ENCODE peak calls at places on chromosomes 11 and 22, in four cellular contexts. P is Peyer's patch, U is PC-3, A is right cardiac atrium. L is an unnamed sample.
A peak's percentile ranks its signal among the peaks of the same experiment; 100 is the strongest.

GRCh38 chr11:114011443-114011842 is 36.5 kb downstream of the HTR3A start:
- DNase-seq in P (no peak), U (no peak), A (no peak), L (no peak)

GRCh38 chr11:6855971-6856542 is 6.8 kb upstream of the OR10A2 start:
- DNase-seq in P (no peak), U (peak; percentile 73), A (no peak), L (no peak)

GRCh38 chr22:30643055-30643875 is 7.7 kb downstream of the SLC35E4 start:
- DNase-seq in P (no peak), U (no peak), A (peak; percentile 69), L (no peak)

GRCh38 chr11:61148016-61148640 is 13.1 kb downstream of the VPS37C start:
- DNase-seq in P (no peak), U (no peak), A (no peak), L (no peak)

GRCh38 chr22:39650996-39651782 is 80.6 kb downstream of the CACNA1I start:
- DNase-seq in P (no peak), U (no peak), A (peak; percentile 33), L (no peak)

GRCh38 chr11:74636633-74637184 is 44.3 kb downstream of the POLD3 start:
- DNase-seq in P (no peak), U (peak; percentile 80), A (no peak), L (no peak)

GRCh38 chr22:28799125-28799833 is 1.1 kb downstream of the XBP1 start:
- DNase-seq in P (no peak), U (peak; percentile 53), A (no peak), L (peak; percentile 89)

GRCh38 chr11:125429174-125429707 is 66.8 kb downstream of the FEZ1 start:
- DNase-seq in P (no peak), U (peak; percentile 79), A (peak; percentile 80), L (no peak)

GRCh38 chr11:71218789-71219499 is 33.4 kb downstream of the SHANK2 start:
- DNase-seq in P (no peak), U (no peak), A (no peak), L (no peak)

GRCh38 chr11:112266410-112266778 is 5.7 kb upstream of the PLET1 start:
- DNase-seq in P (no peak), U (no peak), A (no peak), L (peak; percentile 13)

GRCh38 chr11:26841818-26842457 is 120.1 kb upstream of the SLC5A12 start:
- DNase-seq in P (no peak), U (no peak), A (no peak), L (no peak)
- H3K27ac ChIP-seq in P (no peak overlapping the region), U (no peak overlapping the region), A (peak overlapping the region; percentile 37), L (peak overlapping the region; percentile 35)

DNA sequence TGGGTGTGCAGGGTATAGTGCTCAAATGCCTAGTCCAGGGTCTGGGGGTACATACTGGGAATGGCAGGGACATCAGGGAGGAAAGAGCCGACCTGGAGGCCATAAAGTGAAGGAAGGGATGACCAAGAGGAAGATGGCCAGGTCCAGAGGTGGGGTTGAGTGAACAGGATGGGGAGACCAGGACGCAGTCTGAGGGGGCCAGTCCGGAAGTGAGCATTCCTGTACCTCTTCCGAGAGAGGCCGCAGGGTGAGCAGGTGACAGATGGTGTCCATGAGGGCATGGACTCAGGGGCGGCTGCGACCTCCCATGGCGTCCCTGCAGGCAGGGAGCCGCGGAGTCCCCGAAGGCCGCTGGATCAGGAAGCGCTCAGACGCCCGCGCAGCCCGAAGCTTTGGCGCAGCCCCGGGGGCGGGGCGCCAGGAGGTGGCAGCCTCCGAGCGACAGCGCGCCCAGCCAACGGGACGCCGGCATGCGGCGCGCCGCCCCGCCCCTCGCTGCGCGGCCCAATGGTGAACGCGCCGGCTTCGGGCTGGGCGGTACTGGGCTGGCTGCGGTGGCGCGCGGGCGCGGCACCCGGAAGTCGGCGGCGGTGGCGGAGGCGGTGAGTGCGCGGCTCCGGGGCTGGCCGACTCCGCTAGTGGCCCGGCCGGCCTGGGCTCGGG is at the start of gene TANGO2:
- DNase-seq in P (peak; percentile 90), U (peak; percentile 91), A (peak; percentile 98), L (peak; percentile 91)
- H3K27ac ChIP-seq in P (peak within 1 kb of the TSS; percentile 91), U (peak within 1 kb of the TSS; percentile 67), A (peak within 1 kb of the TSS; percentile 91), L (peak within 1 kb of the TSS; percentile 99)

DNA sequence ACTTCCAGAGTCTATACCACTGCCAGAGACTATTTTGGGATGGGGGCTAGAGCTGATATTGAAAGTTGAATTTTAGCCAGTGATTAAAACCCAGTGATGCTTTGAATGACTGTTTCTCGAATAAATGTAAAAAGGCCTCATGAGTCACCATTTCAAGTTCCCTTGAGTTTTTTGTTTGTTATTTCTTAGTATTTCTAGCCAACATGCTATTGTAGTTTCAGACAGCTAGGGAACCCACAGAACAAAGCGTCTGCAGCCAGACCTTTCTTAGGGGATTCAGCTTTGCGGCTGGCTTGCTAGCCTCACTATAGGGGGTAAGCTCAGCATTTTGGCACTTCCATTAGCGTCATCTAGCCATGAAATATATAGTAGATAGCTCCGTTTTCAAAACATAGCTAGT is 66.5 kb downstream of the DBX1 start:
- DNase-seq in P (no peak), U (no peak), A (no peak), L (no peak)
- H3K27ac ChIP-seq in P (no peak overlapping the region), U (no peak overlapping the region), A (no peak overlapping the region), L (no peak overlapping the region)

GRCh38 chr11:4593739-4594138 is at the start of gene OR52I1:
- DNase-seq in P (no peak), U (no peak), A (no peak), L (no peak)
- H3K27ac ChIP-seq in P (no peak within 1 kb of the TSS), U (no peak within 1 kb of the TSS), A (no peak within 1 kb of the TSS), L (no peak within 1 kb of the TSS)

GRCh38 chr11:72741429-72741833 is 10.8 kb downstream of the ARAP1 start:
- DNase-seq in P (peak; percentile 58), U (peak; percentile 44), A (peak; percentile 78), L (no peak)
- H3K27ac ChIP-seq in P (peak overlapping the region; percentile 82), U (peak overlapping the region; percentile 7), A (no peak overlapping the region), L (peak overlapping the region; percentile 42)

GRCh38 chr11:33931032-33931431 is 39.2 kb upstream of the LMO2 start:
- DNase-seq in P (no peak), U (no peak), A (no peak), L (no peak)
- H3K27ac ChIP-seq in P (peak overlapping the region; percentile 38), U (no peak overlapping the region), A (peak overlapping the region; percentile 74), L (peak overlapping the region; percentile 83)

GRCh38 chr11:1821562-1821961 is 13.2 kb upstream of the SYT8 start:
- DNase-seq in P (no peak), U (no peak), A (no peak), L (no peak)

GRCh38 chr11:1817511-1817910 is 17.3 kb upstream of the SYT8 start:
- DNase-seq in P (no peak), U (peak; percentile 15), A (no peak), L (no peak)

GRCh38 chr11:1817000-1817399 is 17.8 kb upstream of the SYT8 start:
- DNase-seq in P (no peak), U (no peak), A (no peak), L (no peak)

GRCh38 chr11:1820463-1821325 is 14.1 kb upstream of the SYT8 start:
- DNase-seq in P (no peak), U (peak; percentile 43), A (no peak), L (no peak)

DNA sequence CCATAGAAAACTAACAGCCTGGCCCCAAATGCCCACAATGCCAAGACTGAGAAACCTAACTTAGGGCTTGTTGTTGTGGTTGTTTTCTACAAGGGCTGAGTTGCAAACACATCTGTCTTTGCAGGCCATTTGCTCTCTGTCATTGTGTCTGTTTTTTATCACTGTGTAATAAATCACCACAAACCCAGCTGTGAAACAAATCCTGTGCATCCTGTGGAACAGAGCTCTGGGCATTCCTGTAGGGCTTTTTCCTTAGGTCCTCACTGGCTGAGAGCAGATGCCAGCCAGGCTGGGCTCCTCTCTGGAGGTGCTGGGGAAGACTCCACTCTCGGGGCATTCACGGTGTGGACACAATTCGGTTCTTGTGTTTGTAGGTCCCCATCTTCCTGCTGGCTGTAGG is 15.7 kb upstream of the SYT8 start:
- DNase-seq in P (no peak), U (no peak), A (no peak), L (no peak)
- H3K27ac ChIP-seq in P (no peak overlapping the region), U (no peak overlapping the region), A (no peak overlapping the region), L (no peak overlapping the region)

DNA sequence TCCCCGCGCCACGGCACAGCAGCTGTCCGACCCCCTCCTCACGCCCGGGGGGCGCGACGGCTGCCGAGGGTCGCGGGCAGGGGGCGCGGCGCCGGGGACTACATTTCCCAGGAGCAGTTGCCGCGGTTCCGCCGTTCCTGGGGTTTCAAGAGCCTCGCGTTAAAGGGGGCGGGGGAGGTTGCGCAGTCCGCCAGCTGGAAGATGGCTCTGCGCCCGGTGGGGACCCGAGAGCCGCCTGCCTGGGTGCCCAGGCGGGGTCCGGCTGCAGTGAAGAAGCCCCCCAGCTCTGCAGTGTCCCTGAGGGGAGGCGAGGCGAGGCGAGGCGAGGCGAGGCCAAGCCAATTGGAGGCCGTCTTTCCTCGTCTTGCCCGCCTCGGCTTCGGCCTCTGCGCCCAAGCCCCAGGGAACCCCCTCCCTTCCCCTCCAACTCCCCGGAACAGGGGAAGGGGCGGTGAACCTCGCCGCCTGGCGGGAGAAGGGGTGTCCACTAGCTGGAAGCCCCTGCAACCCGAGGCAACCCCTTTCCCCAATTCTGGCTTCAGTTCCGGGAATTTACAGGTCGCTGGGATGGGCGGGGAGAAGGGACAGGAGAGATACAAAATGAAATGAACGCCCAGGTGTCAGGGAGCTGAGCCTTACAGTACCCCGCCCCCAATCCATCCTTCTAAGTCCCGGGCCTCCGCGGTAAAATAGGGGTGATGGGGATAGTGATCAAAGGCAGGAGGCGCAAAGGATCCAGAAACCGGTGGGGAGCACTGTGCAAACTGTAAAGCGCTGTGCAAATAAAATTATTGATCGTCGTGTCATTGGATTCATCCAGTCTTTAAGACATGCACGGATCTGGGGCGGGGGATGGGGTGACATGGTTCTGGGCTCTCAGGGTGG is 5.2 kb upstream of the GCAT start:
- DNase-seq in P (no peak), U (peak; percentile 30), A (peak; percentile 89), L (no peak)
- H3K27ac ChIP-seq in P (peak overlapping the region; percentile 17), U (peak overlapping the region; percentile 8), A (no peak overlapping the region), L (peak overlapping the region; percentile 64)

L was measured in right atrium auricular region.